ENCODE peak calls at places on chromosomes 5 and 9, in five cellular contexts. N, X, O, B and I are unnamed samples.
A peak's percentile ranks its signal among the peaks of the same experiment; 100 is the strongest.

GRCh38 chr9:34176089-34176488 is 2.8 kb upstream of the UBAP1 start:
- DNase-seq in O (no peak), N (no peak), B (no peak), X (no peak), I (no peak)

GRCh38 chr9:91837982-91838731 is 111.9 kb downstream of the ROR2 start:
- DNase-seq in X (no peak), N (peak; percentile 71), B (no peak), O (no peak), I (no peak)

GRCh38 chr5:135059000-135059923 is 25.2 kb upstream of the PITX1 start:
- DNase-seq in O (no peak), B (no peak), X (no peak), N (no peak), I (no peak)

GRCh38 chr9:97740848-97741821 is 44.0 kb upstream of the XPA start:
- DNase-seq in N (peak; percentile 62), O (peak; percentile 44), X (peak; percentile 75), B (peak; percentile 64), I (peak; percentile 92)

GRCh38 chr9:136760424-136760823 is 2.4 kb upstream of the LCN8 start:
- DNase-seq in B (no peak), O (no peak), N (no peak), X (no peak), I (peak; percentile 40)

GRCh38 chr5:128826290-128826689 is 139.0 kb upstream of the SLC27A6 start:
- DNase-seq in O (no peak), N (no peak), B (no peak), X (no peak), I (no peak)

GRCh38 chr5:34587355-34588241 is 68.5 kb upstream of the RAI14 start:
- DNase-seq in B (no peak), O (peak; percentile 94), X (no peak), N (peak; percentile 90), I (no peak)

GRCh38 chr5:115439042-115439441 is 105.5 kb downstream of the FEM1C start:
- DNase-seq in O (no peak), N (no peak), X (no peak), B (no peak), I (no peak)

GRCh38 chr9:97617939-97618416 is 15.2 kb downstream of the TSTD2 start:
- DNase-seq in B (no peak), X (no peak), N (no peak), O (no peak), I (no peak)

GRCh38 chr9:121510766-121511555 is 11.3 kb upstream of the GGTA1 start:
- DNase-seq in X (no peak), O (no peak), N (peak; percentile 29), B (no peak), I (no peak)

GRCh38 chr9:117715411-117715989 is 11.3 kb downstream of the TLR4 start:
- DNase-seq in N (no peak), B (no peak), X (no peak), O (no peak), I (no peak)

GRCh38 chr9:114936566-114936965 is 6.2 kb upstream of the TNFSF8 start:
- DNase-seq in B (no peak), O (no peak), N (no peak), X (no peak), I (no peak)

GRCh38 chr5:60961685-60962084 is 16.7 kb downstream of the NDUFAF2 start:
- DNase-seq in N (peak; percentile 61), B (no peak), X (no peak), O (peak; percentile 52), I (no peak)

GRCh38 chr5:158389786-158390185 is 530.8 kb upstream of the CLINT1 start:
- DNase-seq in X (no peak), B (no peak), N (no peak), O (no peak), I (no peak)

GRCh38 chr5:139593716-139594319 is 32.7 kb downstream of the UBE2D2 start:
- DNase-seq in B (no peak), X (no peak), N (peak; percentile 69), O (peak; percentile 18), I (no peak)

GRCh38 chr5:147509710-147510651 is at the start of gene DPYSL3:
- DNase-seq in B (peak; percentile 44), N (peak; percentile 78), X (peak; percentile 68), O (peak; percentile 85), I (peak; percentile 80)

GRCh38 chr5:139630855-139631254 is 17.3 kb upstream of the CXXC5 start:
- DNase-seq in O (no peak), X (no peak), N (no peak), B (no peak), I (no peak)

GRCh38 chr5:124546643-124547042 is 199.8 kb downstream of the ZNF608 start:
- DNase-seq in O (peak; percentile 34), X (peak; percentile 12), B (no peak), N (peak; percentile 35), I (no peak)

GRCh38 chr5:168746893-168747640 is 167.9 kb upstream of the PANK3 start:
- DNase-seq in O (no peak), N (no peak), X (no peak), B (no peak), I (no peak)

GRCh38 chr5:50292735-50293394 is 148.2 kb downstream of the EMB start:
- DNase-seq in X (no peak), B (no peak), N (no peak), O (no peak), I (no peak)
- H3K9me3 ChIP-seq in X (no peaks in the 10 kb centered on the region), B (peaks cover 45% of the 10 kb centered on the region), N (peaks cover 2% of the 10 kb centered on the region), O (peaks cover 8% of the 10 kb centered on the region), I (peaks cover 45% of the 10 kb centered on the region)

GRCh38 chr5:51227963-51228515 is 155.2 kb upstream of the ISL1 start:
- DNase-seq in X (no peak), N (no peak), O (no peak), B (no peak), I (no peak)
- H2BK5ac ChIP-seq in X (no peak overlapping the region), N (no peak overlapping the region), O (no peak overlapping the region), B (no peak overlapping the region), I (no peak overlapping the region)

DNA sequence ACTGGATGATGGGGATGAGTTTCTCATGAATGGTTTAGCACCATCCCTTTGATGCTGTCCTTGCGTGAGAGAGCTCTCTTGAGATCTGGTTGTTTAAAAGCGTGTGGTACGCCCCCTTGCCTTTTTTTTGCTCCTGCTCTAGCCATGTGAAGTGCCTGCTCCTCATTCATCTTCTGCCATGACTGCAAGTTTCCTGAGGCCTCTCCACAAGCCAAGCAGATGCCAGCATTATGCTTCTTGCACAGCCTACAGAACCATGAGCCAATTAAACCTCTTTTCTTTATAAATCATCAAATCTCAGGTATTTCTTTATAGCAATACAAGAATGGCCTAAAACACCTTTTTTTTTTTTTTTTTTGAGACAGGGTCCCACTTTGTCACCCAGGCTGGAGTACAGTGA is 32.8 kb downstream of the FNIP1 start:
- DNase-seq in N (no peak), O (no peak), B (no peak), X (no peak), I (no peak)
- H3K9me3 ChIP-seq in N (peaks cover 2% of the 10 kb centered on the region), O (no peaks in the 10 kb centered on the region), B (peaks cover 2% of the 10 kb centered on the region), X (peaks cover 20% of the 10 kb centered on the region), I (no peaks in the 10 kb centered on the region)

GRCh38 chr5:36153727-36154126 is 1.8 kb downstream of the SKP2 start:
- DNase-seq in O (no peak), X (no peak), B (no peak), N (no peak), I (no peak)
- H2BK5ac ChIP-seq in O (no peak overlapping the region), X (no peak overlapping the region), B (no peak overlapping the region), N (peak overlapping the region; percentile 61), I (no peak overlapping the region)

DNA sequence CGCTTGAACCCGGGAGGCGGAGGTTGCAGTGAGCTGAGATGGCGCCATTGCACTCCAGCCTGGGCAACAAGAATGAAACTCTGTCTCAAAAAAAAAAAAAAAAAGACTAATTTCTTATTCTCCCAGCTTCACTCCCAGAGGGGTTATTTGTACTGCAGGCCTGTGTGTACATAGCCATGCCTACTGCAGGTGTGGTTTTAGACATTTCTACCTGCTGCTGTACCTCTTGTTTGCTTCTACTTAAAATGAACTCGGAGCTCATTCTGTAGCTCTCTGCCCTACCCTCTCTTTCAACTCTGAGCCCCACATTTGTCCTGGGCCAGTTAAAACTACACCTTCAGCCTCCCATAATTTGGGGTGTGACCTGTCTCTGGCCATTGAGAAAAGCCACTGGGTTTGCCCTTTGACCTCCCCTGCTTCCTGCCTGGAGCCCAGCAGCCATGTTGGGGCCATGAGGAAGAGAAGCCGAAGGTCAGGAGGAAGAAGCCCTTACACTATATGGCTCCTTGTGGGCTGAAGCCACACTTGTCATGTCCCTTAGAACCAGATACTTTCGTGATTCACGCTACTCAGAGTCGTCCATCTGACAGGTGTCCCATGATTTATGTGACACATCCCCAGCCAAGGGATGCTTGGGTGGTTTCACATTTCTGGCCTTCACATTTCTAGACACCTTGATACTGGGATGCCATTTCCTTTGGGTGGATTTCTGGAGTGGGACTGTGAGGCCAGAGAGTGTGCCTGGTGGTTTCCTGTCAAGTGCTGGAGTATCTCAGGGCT is 9.4 kb upstream of the CARD19 start:
- DNase-seq in O (no peak), X (no peak), N (no peak), B (no peak), I (no peak)
- H3K9me3 ChIP-seq in O (peaks cover 33% of the 10 kb centered on the region), X (no peaks in the 10 kb centered on the region), N (peaks cover 19% of the 10 kb centered on the region), B (peaks cover 4% of the 10 kb centered on the region), I (no peaks in the 10 kb centered on the region)

DNA sequence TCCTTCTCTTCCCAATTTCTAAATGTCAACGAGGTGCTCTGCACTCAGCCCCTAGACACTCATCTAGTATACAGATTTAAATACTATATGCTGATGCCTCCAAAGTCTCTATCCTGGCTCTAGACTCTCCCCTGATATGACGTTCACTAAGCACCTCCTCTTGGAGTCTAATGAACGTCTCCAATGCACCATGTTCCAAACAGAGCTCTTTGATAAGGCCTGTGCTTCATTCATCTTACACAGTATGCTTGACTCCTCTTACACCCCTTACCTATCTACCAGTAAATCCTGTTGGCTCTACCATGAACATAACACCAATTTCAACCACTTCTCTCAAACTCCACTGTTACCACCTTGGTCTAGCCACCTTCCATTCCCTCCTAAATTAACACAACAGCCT is 25.7 kb downstream of the OXCT1 start:
- DNase-seq in N (no peak), O (no peak), B (no peak), X (no peak), I (no peak)
- H2BK5ac ChIP-seq in N (no peak overlapping the region), O (no peak overlapping the region), B (no peak overlapping the region), X (no peak overlapping the region), I (no peak overlapping the region)

DNA sequence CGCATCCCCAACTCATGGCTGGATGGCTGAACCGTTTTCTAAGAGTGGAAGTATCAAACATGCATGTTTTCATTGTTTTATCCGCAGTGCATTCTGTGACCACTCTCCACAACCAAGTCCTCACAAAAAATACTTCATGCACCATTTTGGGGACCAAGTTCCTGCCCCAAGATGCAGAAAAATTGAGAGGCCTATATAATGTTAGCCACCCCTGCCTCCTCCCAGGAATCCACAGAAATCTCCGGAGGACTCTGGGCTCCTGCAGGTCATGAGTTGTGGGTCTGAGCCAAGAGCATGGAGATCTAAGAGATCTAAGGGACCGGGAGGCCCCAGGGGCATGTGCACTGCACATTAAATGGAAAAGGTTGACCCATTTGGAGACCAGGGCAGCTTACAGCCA is 119.3 kb downstream of the MTX3 start:
- DNase-seq in O (no peak), X (no peak), B (no peak), N (no peak), I (no peak)
- H3K9me3 ChIP-seq in O (no peaks in the 10 kb centered on the region), X (no peaks in the 10 kb centered on the region), B (no peaks in the 10 kb centered on the region), N (no peaks in the 10 kb centered on the region), I (no peaks in the 10 kb centered on the region)